ENCODE peak calls at places on chromosomes 3 and 15, in four cellular contexts. One of them, this sample, is unnamed. For H3K27me3, the result is how much of the 10 kb centered on the place peaks cover.

GRCh38 chr3:149377408-149378111 is at the start of gene TM4SF1:
- DNase-seq in sigmoid colon: peak
- DNase-seq in psoas muscle: peak
- DNase-seq in heart left ventricle: peak
- DNase-seq in this sample: peak

GRCh38 chr3:40137586-40138295 is 171.8 kb upstream of the EIF1B start:
- DNase-seq in sigmoid colon: no peak
- DNase-seq in psoas muscle: no peak
- DNase-seq in heart left ventricle: no peak
- DNase-seq in this sample: no peak

GRCh38 chr15:48761393-48762158 is 49.3 kb downstream of the CEP152 start:
- DNase-seq in sigmoid colon: no peak
- DNase-seq in psoas muscle: no peak
- DNase-seq in heart left ventricle: no peak
- DNase-seq in this sample: no peak

GRCh38 chr3:62525276-62525675 is 151.9 kb upstream of the FEZF2 start:
- DNase-seq in sigmoid colon: no peak
- DNase-seq in psoas muscle: no peak
- DNase-seq in heart left ventricle: no peak
- DNase-seq in this sample: no peak

GRCh38 chr3:11145888-11146287 is 8.4 kb upstream of the HRH1 start:
- DNase-seq in sigmoid colon: no peak
- DNase-seq in psoas muscle: no peak
- DNase-seq in heart left ventricle: no peak
- DNase-seq in this sample: no peak

GRCh38 chr15:58167095-58167591 is 29.0 kb downstream of the AQP9 start:
- DNase-seq in sigmoid colon: no peak
- DNase-seq in psoas muscle: no peak
- DNase-seq in heart left ventricle: no peak
- DNase-seq in this sample: no peak

GRCh38 chr3:78337801-78338211 is 1297.9 kb downstream of the ROBO2 start:
- DNase-seq in sigmoid colon: no peak
- DNase-seq in psoas muscle: no peak
- DNase-seq in heart left ventricle: no peak
- DNase-seq in this sample: no peak

GRCh38 chr3:109731639-109732473 is 394.5 kb upstream of the DPPA4 start:
- DNase-seq in sigmoid colon: no peak
- DNase-seq in psoas muscle: no peak
- DNase-seq in heart left ventricle: peak
- DNase-seq in this sample: no peak

GRCh38 chr3:14289590-14290453 is 111.2 kb downstream of the LSM3 start:
- DNase-seq in sigmoid colon: no peak
- DNase-seq in psoas muscle: no peak
- DNase-seq in heart left ventricle: no peak
- DNase-seq in this sample: peak

GRCh38 chr15:78110916-78111475 is 18.6 kb downstream of the SH2D7 start:
- DNase-seq in sigmoid colon: peak
- DNase-seq in psoas muscle: no peak
- DNase-seq in heart left ventricle: no peak
- DNase-seq in this sample: no peak

GRCh38 chr15:82103500-82103899 is 57.7 kb upstream of the MEX3B start:
- DNase-seq in sigmoid colon: no peak
- DNase-seq in psoas muscle: no peak
- DNase-seq in heart left ventricle: no peak
- DNase-seq in this sample: no peak

GRCh38 chr15:98322551-98322950 is 325.8 kb upstream of the IGF1R start:
- DNase-seq in sigmoid colon: no peak
- DNase-seq in psoas muscle: no peak
- DNase-seq in heart left ventricle: no peak
- DNase-seq in this sample: no peak

GRCh38 chr15:59688383-59688887 is 685 bp downstream of the BNIP2 start:
- DNase-seq in sigmoid colon: peak
- DNase-seq in psoas muscle: no peak
- DNase-seq in heart left ventricle: no peak
- DNase-seq in this sample: peak

GRCh38 chr15:97482521-97482920 is 478.0 kb upstream of the ARRDC4 start:
- DNase-seq in sigmoid colon: no peak
- DNase-seq in psoas muscle: no peak
- DNase-seq in heart left ventricle: no peak
- DNase-seq in this sample: no peak

GRCh38 chr3:81888822-81889557 is 127.5 kb upstream of the GBE1 start:
- DNase-seq in sigmoid colon: no peak
- DNase-seq in psoas muscle: no peak
- DNase-seq in heart left ventricle: no peak
- DNase-seq in this sample: no peak

GRCh38 chr3:50028336-50028735 is 60.4 kb upstream of the RBM5 start:
- DNase-seq in sigmoid colon: no peak
- DNase-seq in psoas muscle: no peak
- DNase-seq in heart left ventricle: no peak
- DNase-seq in this sample: no peak

GRCh38 chr3:11982341-11982948 is 21.7 kb upstream of the SYN2 start:
- DNase-seq in sigmoid colon: no peak
- DNase-seq in psoas muscle: no peak
- DNase-seq in heart left ventricle: no peak
- DNase-seq in this sample: no peak

GRCh38 chr3:48409291-48410201 is 20.3 kb downstream of the PLXNB1 start:
- DNase-seq in sigmoid colon: peak
- DNase-seq in psoas muscle: peak
- DNase-seq in heart left ventricle: peak
- DNase-seq in this sample: no peak

GRCh38 chr3:167109746-167110145 is 270.4 kb downstream of the ZBBX start:
- DNase-seq in sigmoid colon: no peak
- DNase-seq in psoas muscle: no peak
- DNase-seq in heart left ventricle: no peak
- DNase-seq in this sample: no peak

GRCh38 chr3:59573911-59574310 is 524.1 kb upstream of the CFAP20DC start:
- DNase-seq in sigmoid colon: peak
- DNase-seq in psoas muscle: peak
- DNase-seq in heart left ventricle: peak
- DNase-seq in this sample: peak

GRCh38 chr15:32733276-32733675 is 15.5 kb downstream of the GREM1 start:
- DNase-seq in sigmoid colon: no peak
- DNase-seq in psoas muscle: no peak
- DNase-seq in heart left ventricle: no peak
- DNase-seq in this sample: no peak

GRCh38 chr3:53142986-53143385 is 12.8 kb upstream of the RFT1 start:
- DNase-seq in sigmoid colon: no peak
- DNase-seq in psoas muscle: peak
- DNase-seq in heart left ventricle: peak
- DNase-seq in this sample: no peak

GRCh38 chr3:52915245-52915772 is 18.0 kb upstream of the STIMATE start:
- DNase-seq in sigmoid colon: no peak
- DNase-seq in psoas muscle: no peak
- DNase-seq in heart left ventricle: no peak
- DNase-seq in this sample: no peak

GRCh38 chr15:48644498-48644826 is 1.0 kb downstream of the FBN1 start:
- DNase-seq in sigmoid colon: peak
- DNase-seq in psoas muscle: peak
- DNase-seq in heart left ventricle: peak
- DNase-seq in this sample: peak

GRCh38 chr3:4021162-4021561 is 221.9 kb downstream of the LRRN1 start:
- DNase-seq in sigmoid colon: no peak
- DNase-seq in psoas muscle: no peak
- DNase-seq in heart left ventricle: no peak
- DNase-seq in this sample: no peak

GRCh38 chr3:122941233-122942206 is 86.0 kb downstream of the SEMA5B start:
- DNase-seq in sigmoid colon: no peak
- DNase-seq in psoas muscle: no peak
- DNase-seq in heart left ventricle: no peak
- DNase-seq in this sample: no peak

GRCh38 chr3:34264650-34265049 is 466.2 kb downstream of the PDCD6IP start:
- DNase-seq in sigmoid colon: no peak
- DNase-seq in psoas muscle: no peak
- DNase-seq in heart left ventricle: no peak
- DNase-seq in this sample: no peak

GRCh38 chr15:64532921-64533320 is 72.5 kb downstream of the ZNF609 start:
- DNase-seq in sigmoid colon: no peak
- DNase-seq in psoas muscle: no peak
- DNase-seq in heart left ventricle: no peak
- DNase-seq in this sample: no peak

GRCh38 chr15:36810656-36811449 is 231.4 kb downstream of the CDIN1 start:
- DNase-seq in sigmoid colon: no peak
- DNase-seq in psoas muscle: no peak
- DNase-seq in heart left ventricle: no peak
- DNase-seq in this sample: no peak

GRCh38 chr15:35130245-35130644 is 45.1 kb upstream of the NANOGP8 start:
- DNase-seq in sigmoid colon: no peak
- DNase-seq in psoas muscle: no peak
- DNase-seq in heart left ventricle: no peak
- DNase-seq in this sample: no peak

GRCh38 chr15:25784876-25785642 is 78.1 kb downstream of the ATP10A start:
- DNase-seq in sigmoid colon: peak
- DNase-seq in psoas muscle: no peak
- DNase-seq in heart left ventricle: no peak
- DNase-seq in this sample: peak

GRCh38 chr15:101437209-101437608 is 52.3 kb downstream of the PCSK6 start:
- DNase-seq in sigmoid colon: no peak
- DNase-seq in psoas muscle: no peak
- DNase-seq in heart left ventricle: no peak
- DNase-seq in this sample: no peak

GRCh38 chr15:84910928-84911623 is 26.6 kb downstream of the SLC28A1 start:
- DNase-seq in sigmoid colon: no peak
- DNase-seq in psoas muscle: peak
- DNase-seq in heart left ventricle: peak
- DNase-seq in this sample: no peak

GRCh38 chr3:187497037-187497436 is 128.9 kb downstream of the RTP4 start:
- DNase-seq in sigmoid colon: no peak
- DNase-seq in psoas muscle: no peak
- DNase-seq in heart left ventricle: no peak
- DNase-seq in this sample: no peak

GRCh38 chr3:134793562-134793961 is 1.5 kb upstream of the EPHB1 start:
- DNase-seq in sigmoid colon: no peak
- DNase-seq in psoas muscle: no peak
- DNase-seq in heart left ventricle: no peak
- DNase-seq in this sample: no peak

GRCh38 chr3:159978353-159978752 is 10.3 kb upstream of the IL12A start:
- DNase-seq in sigmoid colon: no peak
- DNase-seq in psoas muscle: no peak
- DNase-seq in heart left ventricle: peak
- DNase-seq in this sample: no peak

GRCh38 chr3:158102660-158103085 is 3.5 kb downstream of the SHOX2 start:
- DNase-seq in sigmoid colon: no peak
- DNase-seq in psoas muscle: no peak
- DNase-seq in heart left ventricle: no peak
- DNase-seq in this sample: no peak

GRCh38 chr3:158098834-158099424 is 7.3 kb downstream of the SHOX2 start:
- DNase-seq in sigmoid colon: no peak
- DNase-seq in psoas muscle: no peak
- DNase-seq in heart left ventricle: no peak
- DNase-seq in this sample: no peak

GRCh38 chr3:158101330-158102218 is 4.6 kb downstream of the SHOX2 start:
- DNase-seq in sigmoid colon: no peak
- DNase-seq in psoas muscle: no peak
- DNase-seq in heart left ventricle: no peak
- DNase-seq in this sample: no peak

GRCh38 chr3:158102219-158102612 is 4.0 kb downstream of the SHOX2 start:
- DNase-seq in sigmoid colon: no peak
- DNase-seq in psoas muscle: no peak
- DNase-seq in heart left ventricle: no peak
- DNase-seq in this sample: no peak

GRCh38 chr3:158100681-158101080 is 5.5 kb downstream of the SHOX2 start:
- DNase-seq in sigmoid colon: no peak
- DNase-seq in psoas muscle: no peak
- DNase-seq in heart left ventricle: no peak
- DNase-seq in this sample: no peak
- H3K27me3 ChIP-seq in sigmoid colon: half or more
- H3K27me3 ChIP-seq in psoas muscle: under half
- H3K27me3 ChIP-seq in heart left ventricle: half or more
- H3K27me3 ChIP-seq in this sample: under half

GRCh38 chr15:80419546-80419945 is 15.4 kb downstream of the ARNT2 start:
- DNase-seq in sigmoid colon: no peak
- DNase-seq in psoas muscle: no peak
- DNase-seq in heart left ventricle: no peak
- DNase-seq in this sample: no peak
- H3K4me3 ChIP-seq in sigmoid colon: no peak
- H3K4me3 ChIP-seq in psoas muscle: no peak
- H3K4me3 ChIP-seq in heart left ventricle: no peak
- H3K4me3 ChIP-seq in this sample: no peak

GRCh38 chr3:169354774-169355501 is 308.6 kb downstream of the MECOM start:
- DNase-seq in sigmoid colon: no peak
- DNase-seq in psoas muscle: no peak
- DNase-seq in heart left ventricle: no peak
- DNase-seq in this sample: no peak

GRCh38 chr3:169362261-169362660 is 301.3 kb downstream of the MECOM start:
- DNase-seq in sigmoid colon: no peak
- DNase-seq in psoas muscle: no peak
- DNase-seq in heart left ventricle: peak
- DNase-seq in this sample: no peak

GRCh38 chr3:169356284-169356955 is 307.1 kb downstream of the MECOM start:
- DNase-seq in sigmoid colon: no peak
- DNase-seq in psoas muscle: no peak
- DNase-seq in heart left ventricle: no peak
- DNase-seq in this sample: no peak
- H3K27me3 ChIP-seq in sigmoid colon: under half
- H3K27me3 ChIP-seq in psoas muscle: under half
- H3K27me3 ChIP-seq in heart left ventricle: under half
- H3K27me3 ChIP-seq in this sample: under half

GRCh38 chr3:142962175-142962519 is 1.3 kb downstream of the PAQR9 start:
- DNase-seq in sigmoid colon: no peak
- DNase-seq in psoas muscle: no peak
- DNase-seq in heart left ventricle: no peak
- DNase-seq in this sample: no peak

GRCh38 chr3:142963266-142964149 is at the start of gene PAQR9:
- DNase-seq in sigmoid colon: no peak
- DNase-seq in psoas muscle: peak
- DNase-seq in heart left ventricle: peak
- DNase-seq in this sample: no peak

GRCh38 chr3:142962520-142963265 is 781 bp downstream of the PAQR9 start:
- DNase-seq in sigmoid colon: no peak
- DNase-seq in psoas muscle: no peak
- DNase-seq in heart left ventricle: no peak
- DNase-seq in this sample: no peak

GRCh38 chr3:142961539-142961938 is 1.9 kb downstream of the PAQR9 start:
- DNase-seq in sigmoid colon: no peak
- DNase-seq in psoas muscle: no peak
- DNase-seq in heart left ventricle: no peak
- DNase-seq in this sample: no peak

GRCh38 chr3:142964150-142964498 is 650 bp upstream of the PAQR9 start:
- DNase-seq in sigmoid colon: no peak
- DNase-seq in psoas muscle: no peak
- DNase-seq in heart left ventricle: peak
- DNase-seq in this sample: no peak
- H3K4me3 ChIP-seq in sigmoid colon: peak
- H3K4me3 ChIP-seq in psoas muscle: peak
- H3K4me3 ChIP-seq in heart left ventricle: peak
- H3K4me3 ChIP-seq in this sample: no peak

This sample was measured in SJSA1.